ENCODE peak calls at places on chromosomes 7 and 10, in six cellular contexts. V, S, K, W, T and R are unnamed samples.

GRCh38 chr10:84352251-84352842 is 24.0 kb downstream of the CCSER2 start:
- DNase-seq in W (peak; percentile 68), T (peak; percentile 53), K (peak; percentile 91), S (no peak), V (peak; percentile 71), R (peak; percentile 67)

GRCh38 chr7:29754874-29755490 is 51.3 kb upstream of the WIPF3 start:
- DNase-seq in W (no peak), S (no peak), V (no peak), K (no peak), T (no peak), R (no peak)

GRCh38 chr7:103632005-103632639 is 186.1 kb upstream of the SLC26A5 start:
- DNase-seq in K (no peak), T (no peak), W (no peak), S (no peak), V (no peak), R (no peak)

GRCh38 chr10:5628798-5629788 is 37.3 kb downstream of the ASB13 start:
- DNase-seq in K (no peak), W (peak; percentile 24), V (peak; percentile 46), T (no peak), S (peak; percentile 5), R (peak; percentile 39)

GRCh38 chr7:53350241-53350640 is 314.8 kb downstream of the POM121L12 start:
- DNase-seq in V (no peak), W (no peak), K (peak; percentile 79), S (peak; percentile 1), T (no peak), R (no peak)

GRCh38 chr7:16071246-16071857 is 350.0 kb downstream of the CRPPA start:
- DNase-seq in W (no peak), S (peak; percentile 71), V (peak; percentile 73), K (peak; percentile 82), T (no peak), R (peak; percentile 80)

GRCh38 chr10:101441539-101442455 is 87.8 kb downstream of the BTRC start:
- DNase-seq in W (peak; percentile 17), T (peak; percentile 2), V (peak; percentile 77), K (peak; percentile 81), S (peak; percentile 83), R (peak; percentile 87)

GRCh38 chr10:56298941-56299340 is 62.1 kb downstream of the ZWINT start:
- DNase-seq in V (no peak), W (no peak), K (peak; percentile 65), S (no peak), T (no peak), R (no peak)

GRCh38 chr10:59243611-59244195 is 67.3 kb downstream of the PHYHIPL start:
- DNase-seq in W (no peak), V (no peak), K (peak; percentile 4), S (no peak), T (no peak), R (no peak)

GRCh38 chr10:114801411-114801813 is 20.2 kb upstream of the FHIP2A start:
- DNase-seq in V (no peak), S (no peak), W (no peak), K (no peak), T (no peak), R (no peak)

GRCh38 chr10:71438761-71439160 is 42.0 kb downstream of the CDH23 start:
- DNase-seq in T (no peak), K (no peak), W (no peak), V (no peak), S (no peak), R (no peak)

GRCh38 chr10:94571528-94571927 is 25.9 kb downstream of the HELLS start:
- DNase-seq in T (no peak), V (peak; percentile 43), K (no peak), W (no peak), S (no peak), R (peak; percentile 19)

GRCh38 chr7:70872188-70872587 is 259.8 kb upstream of the GALNT17 start:
- DNase-seq in S (no peak), W (no peak), K (no peak), V (no peak), T (no peak), R (no peak)

GRCh38 chr10:5996696-5997095 is 19.4 kb upstream of the IL15RA start:
- DNase-seq in S (no peak), V (no peak), W (no peak), T (no peak), K (peak; percentile 48), R (no peak)

GRCh38 chr10:13512564-13512963 is 16.2 kb downstream of the BEND7 start:
- DNase-seq in K (no peak), W (no peak), S (no peak), V (no peak), T (no peak), R (no peak)

GRCh38 chr10:111109506-111110242 is 32.8 kb downstream of the ADRA2A start:
- DNase-seq in V (no peak), T (no peak), S (no peak), K (no peak), W (no peak), R (no peak)

GRCh38 chr10:624605-625334 is 64.7 kb downstream of the DIP2C start:
- DNase-seq in W (no peak), K (peak; percentile 77), S (peak; percentile 59), V (peak; percentile 93), T (no peak), R (peak; percentile 88)

GRCh38 chr10:89373916-89374711 is 3.7 kb upstream of the IFIT1B start:
- DNase-seq in S (no peak), V (peak; percentile 95), K (no peak), W (no peak), T (no peak), R (peak; percentile 96)

GRCh38 chr10:64329510-64329909 is 808.3 kb downstream of the REEP3 start:
- DNase-seq in W (no peak), S (no peak), T (no peak), V (no peak), K (no peak), R (no peak)

GRCh38 chr7:70316745-70317144 is 718.5 kb downstream of the AUTS2 start:
- DNase-seq in K (no peak), V (no peak), T (no peak), W (peak; percentile 26), S (no peak), R (no peak)

GRCh38 chr7:29839302-29839701 is 33.0 kb downstream of the WIPF3 start:
- DNase-seq in K (no peak), S (no peak), V (peak; percentile 83), W (no peak), T (no peak), R (peak; percentile 59)

GRCh38 chr7:134188311-134188710 is 61.2 kb downstream of the LRGUK start:
- DNase-seq in T (no peak), S (no peak), K (no peak), V (no peak), W (no peak), R (no peak)

GRCh38 chr10:103491729-103492364 is 1.7 kb upstream of the NEURL1 start:
- DNase-seq in K (no peak), S (no peak), W (no peak), V (peak; percentile 94), T (no peak), R (peak; percentile 90)

GRCh38 chr10:127973810-127974311 is 67.0 kb downstream of the PTPRE start:
- DNase-seq in T (no peak), S (no peak), W (no peak), K (peak; percentile 64), V (no peak), R (no peak)

GRCh38 chr10:56348101-56348500 is 13.0 kb downstream of the ZWINT start:
- DNase-seq in V (no peak), K (no peak), W (no peak), S (no peak), T (no peak), R (no peak)

GRCh38 chr10:43237631-43238446 is 29.0 kb downstream of the RASGEF1A start:
- DNase-seq in T (no peak), W (peak; percentile 2), V (no peak), K (no peak), S (no peak), R (no peak)

GRCh38 chr10:8233049-8233448 is 178.6 kb downstream of the GATA3 start:
- DNase-seq in T (no peak), K (no peak), W (no peak), S (no peak), V (no peak), R (no peak)

GRCh38 chr10:111199587-111199986 is 122.8 kb downstream of the ADRA2A start:
- DNase-seq in K (no peak), S (no peak), W (no peak), T (no peak), V (no peak), R (no peak)

GRCh38 chr7:110943686-110944350 is 147.1 kb upstream of the LRRN3 start:
- DNase-seq in K (no peak), T (no peak), V (peak; percentile 26), W (no peak), S (peak; percentile 39), R (no peak)

GRCh38 chr7:107045195-107045960 is 873 bp downstream of the PRKAR2B start:
- DNase-seq in S (peak; percentile 42), V (no peak), K (peak; percentile 47), W (no peak), T (no peak), R (peak; percentile 6)

GRCh38 chr10:88126699-88127098 is 263.3 kb downstream of the PTEN start:
- DNase-seq in S (no peak), T (no peak), K (no peak), V (no peak), W (no peak), R (no peak)

GRCh38 chr7:31493714-31494181 is 20.1 kb upstream of the ITPRID1 start:
- DNase-seq in K (peak; percentile 43), W (no peak), V (no peak), S (no peak), T (no peak), R (peak; percentile 1)

GRCh38 chr7:134851141-134851540 is 71.7 kb downstream of the CALD1 start:
- DNase-seq in W (no peak), S (no peak), V (no peak), T (no peak), K (no peak), R (no peak)

GRCh38 chr10:14016011-14016536 is 314.6 kb downstream of the FRMD4A start:
- DNase-seq in S (peak; percentile 35), K (no peak), T (no peak), V (peak; percentile 45), W (no peak), R (peak; percentile 69)

GRCh38 chr7:99623702-99624447 is 7.1 kb downstream of the ZSCAN25 start:
- DNase-seq in W (peak; percentile 66), V (no peak), S (no peak), K (no peak), T (peak; percentile 34), R (no peak)

GRCh38 chr10:29228586-29228985 is 60.3 kb upstream of the LYZL1 start:
- DNase-seq in W (no peak), S (no peak), V (no peak), K (no peak), T (no peak), R (no peak)

GRCh38 chr10:116891208-116891607 is 41.9 kb downstream of the ENO4 start:
- DNase-seq in T (no peak), S (peak; percentile 72), K (no peak), W (no peak), V (peak; percentile 90), R (peak; percentile 87)

GRCh38 chr10:1920127-1920526 is 182.8 kb upstream of the ADARB2 start:
- DNase-seq in V (no peak), K (no peak), S (no peak), T (no peak), W (no peak), R (no peak)